ENCODE peak calls at places on chromosome 11, in four cellular contexts. P is AG09309, B is glutamatergic neuron, C is bronchial epithelial cell. O is an unnamed sample.
A peak's percentile ranks its signal among the peaks of the same experiment; 100 is the strongest.

GRCh38 chr11:32183512-32183911 is 92.6 kb downstream of the RCN1 start:
- DNase-seq in C (no peak), B (no peak), P (no peak), O (no peak)

GRCh38 chr11:111631666-111632039 is 29.4 kb downstream of the SIK2 start:
- DNase-seq in P (peak; percentile 63), C (no peak), B (no peak), O (no peak)

GRCh38 chr11:73762732-73763131 is 1.9 kb upstream of the RAB6A start:
- DNase-seq in P (no peak), B (no peak), C (no peak), O (no peak)

GRCh38 chr11:68040121-68040956 is 1.5 kb downstream of the TCIRG1 start:
- DNase-seq in C (peak; percentile 36), B (peak; percentile 72), P (no peak), O (peak; percentile 89)

GRCh38 chr11:3989251-3989650 is 105.3 kb upstream of the RRM1 start:
- DNase-seq in C (no peak), B (peak; percentile 31), P (no peak), O (no peak)

GRCh38 chr11:126543691-126544090 is 188.2 kb downstream of the ST3GAL4 start:
- DNase-seq in C (no peak), B (no peak), P (no peak), O (no peak)

GRCh38 chr11:10477690-10478046 is 22.6 kb downstream of the AMPD3 start:
- DNase-seq in P (no peak), C (no peak), B (no peak), O (no peak)

GRCh38 chr11:68974421-68975194 is 6.2 kb downstream of the MRGPRD start:
- DNase-seq in P (no peak), B (no peak), C (peak; percentile 20), O (peak; percentile 17)

GRCh38 chr11:8092587-8093424 is 11.8 kb downstream of the TUB start:
- DNase-seq in B (peak; percentile 67), C (peak; percentile 59), P (no peak), O (peak; percentile 49)

GRCh38 chr11:45779602-45780001 is 25.3 kb upstream of the SLC35C1 start:
- DNase-seq in P (no peak), B (no peak), C (no peak), O (no peak)

GRCh38 chr11:69841859-69842698 is 22.9 kb upstream of the FGF3 start:
- DNase-seq in P (no peak), B (no peak), C (no peak), O (no peak)

GRCh38 chr11:79413258-79413657 is 27.6 kb downstream of the TENM4 start:
- DNase-seq in P (peak; percentile 77), B (peak; percentile 86), C (peak; percentile 56), O (no peak)

GRCh38 chr11:100719809-100720221 is 32.7 kb downstream of the ARHGAP42 start:
- DNase-seq in C (peak; percentile 70), B (no peak), P (peak; percentile 69), O (no peak)

GRCh38 chr11:131486937-131487336 is 116.5 kb downstream of the NTM start:
- DNase-seq in C (no peak), P (no peak), B (no peak), O (no peak)

GRCh38 chr11:11016123-11016522 is 158.3 kb upstream of the ZBED5 start:
- DNase-seq in P (no peak), B (no peak), C (peak; percentile 40), O (no peak)

GRCh38 chr11:47249378-47249715 is 733 bp upstream of the ACP2 start:
- DNase-seq in P (no peak), C (no peak), B (no peak), O (no peak)

GRCh38 chr11:32416301-32416700 is 19.0 kb downstream of the WT1 start:
- DNase-seq in P (no peak), B (no peak), C (no peak), O (no peak)

GRCh38 chr11:20125927-20126326 is 34.3 kb downstream of the DBX1 start:
- DNase-seq in C (peak; percentile 64), P (no peak), B (no peak), O (no peak)

GRCh38 chr11:100467821-100468508 is 219.1 kb upstream of the ARHGAP42 start:
- DNase-seq in C (no peak), P (no peak), B (no peak), O (no peak)

GRCh38 chr11:99818991-99819390 is 798.2 kb downstream of the CNTN5 start:
- DNase-seq in C (no peak), P (no peak), B (no peak), O (no peak)

GRCh38 chr11:46722566-46723358 is 3.7 kb downstream of the F2 start:
- DNase-seq in P (no peak), B (no peak), C (no peak), O (no peak)

GRCh38 chr11:130451261-130452019 is 3.0 kb downstream of the ADAMTS15 start:
- DNase-seq in P (no peak), B (no peak), C (no peak), O (no peak)

GRCh38 chr11:19628018-19628417 is 84.6 kb upstream of the NAV2 start:
- DNase-seq in P (peak; percentile 64), B (no peak), C (peak; percentile 25), O (peak; percentile 30)

GRCh38 chr11:86623041-86623621 is 49.3 kb downstream of the ME3 start:
- DNase-seq in B (no peak), P (no peak), C (peak; percentile 98), O (no peak)

GRCh38 chr11:63553759-63554158 is 9.4 kb downstream of the PLAAT2 start:
- DNase-seq in P (no peak), C (no peak), B (no peak), O (no peak)

GRCh38 chr11:102239906-102240305 is 77.4 kb upstream of the BIRC3 start:
- DNase-seq in C (no peak), P (no peak), B (no peak), O (no peak)

GRCh38 chr11:120032766-120033390 is 105.0 kb downstream of the TRIM29 start:
- DNase-seq in B (no peak), C (no peak), P (no peak), O (no peak)

GRCh38 chr11:108278546-108278945 is 55.7 kb downstream of the ATM start:
- DNase-seq in C (no peak), B (peak; percentile 71), P (no peak), O (no peak)

GRCh38 chr11:82183346-82183745 is 550.3 kb downstream of the FAM181B start:
- DNase-seq in P (no peak), C (no peak), B (no peak), O (no peak)

GRCh38 chr11:83778598-83778997 is 492.4 kb upstream of the CCDC90B start:
- DNase-seq in P (no peak), B (no peak), C (peak; percentile 40), O (no peak)

GRCh38 chr11:66641834-66642233 is 3.3 kb downstream of the RBM4 start:
- DNase-seq in P (no peak), B (no peak), C (no peak), O (no peak)

GRCh38 chr11:128467610-128468041 is 119.7 kb downstream of the ETS1 start:
- DNase-seq in B (no peak), P (peak; percentile 92), C (peak; percentile 85), O (no peak)

DNA sequence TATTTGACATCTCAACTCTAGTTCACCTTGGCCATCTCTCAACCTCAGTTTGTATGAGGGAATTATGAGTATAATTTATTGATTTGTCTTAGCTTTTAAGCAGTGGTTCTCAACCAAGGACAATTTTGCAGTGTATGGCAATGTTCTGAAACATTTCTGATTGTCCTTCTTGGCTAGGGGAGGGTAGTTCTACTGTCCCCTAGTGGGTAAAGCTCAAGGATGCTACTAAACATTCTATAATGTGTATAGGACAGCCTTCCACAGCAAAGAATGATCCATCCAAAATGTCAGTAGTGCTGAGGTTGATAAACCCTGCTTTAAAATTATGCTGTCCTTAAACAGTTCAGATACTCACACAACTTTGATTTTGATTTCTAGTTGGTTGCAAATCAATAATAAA is 78.1 kb upstream of the ALKBH3 start:
- DNase-seq in P (no peak), B (no peak), C (no peak), O (no peak)
- TF ChIP-seq CTCF in P (peak; percentile 44), B (peak; percentile 32), C (peak; percentile 13), O (no peak)

GRCh38 chr11:34448223-34448994 is 9.7 kb downstream of the CAT start:
- DNase-seq in B (no peak), C (no peak), P (no peak), O (no peak)

GRCh38 chr11:34449013-34449412 is 10.3 kb downstream of the CAT start:
- DNase-seq in C (no peak), P (no peak), B (no peak), O (no peak)

GRCh38 chr11:34446389-34446788 is 7.7 kb downstream of the CAT start:
- DNase-seq in C (no peak), P (no peak), B (no peak), O (no peak)

GRCh38 chr11:34443136-34443535 is 4.4 kb downstream of the CAT start:
- DNase-seq in P (no peak), C (no peak), B (no peak), O (no peak)

GRCh38 chr11:34447044-34447443 is 8.3 kb downstream of the CAT start:
- DNase-seq in B (no peak), C (no peak), P (no peak), O (no peak)
- TF ChIP-seq CTCF in B (no peak), C (no peak), P (no peak), O (no peak)

GRCh38 chr11:34874202-34874601 is 42.0 kb downstream of the APIP start:
- DNase-seq in B (no peak), C (no peak), P (no peak), O (no peak)

GRCh38 chr11:34870548-34871209 is 45.5 kb downstream of the APIP start:
- DNase-seq in P (no peak), C (no peak), B (no peak), O (no peak)

GRCh38 chr11:34866375-34866774 is 49.8 kb downstream of the APIP start:
- DNase-seq in C (no peak), B (no peak), P (peak; percentile 59), O (peak; percentile 51)

GRCh38 chr11:34865261-34865660 is 50.9 kb downstream of the APIP start:
- DNase-seq in P (no peak), C (peak; percentile 29), B (no peak), O (no peak)

GRCh38 chr11:34869425-34869824 is 46.8 kb downstream of the APIP start:
- DNase-seq in B (no peak), C (no peak), P (no peak), O (no peak)
- TF ChIP-seq CTCF in B (peak; percentile 49), C (no peak), P (peak; percentile 13), O (no peak)

GRCh38 chr11:13114566-13115465 is 105.7 kb downstream of the RASSF10 start:
- DNase-seq in C (no peak), P (no peak), B (no peak), O (no peak)
- TF ChIP-seq CTCF in C (peak; percentile 50), P (no peak), B (no peak), O (no peak)

DNA sequence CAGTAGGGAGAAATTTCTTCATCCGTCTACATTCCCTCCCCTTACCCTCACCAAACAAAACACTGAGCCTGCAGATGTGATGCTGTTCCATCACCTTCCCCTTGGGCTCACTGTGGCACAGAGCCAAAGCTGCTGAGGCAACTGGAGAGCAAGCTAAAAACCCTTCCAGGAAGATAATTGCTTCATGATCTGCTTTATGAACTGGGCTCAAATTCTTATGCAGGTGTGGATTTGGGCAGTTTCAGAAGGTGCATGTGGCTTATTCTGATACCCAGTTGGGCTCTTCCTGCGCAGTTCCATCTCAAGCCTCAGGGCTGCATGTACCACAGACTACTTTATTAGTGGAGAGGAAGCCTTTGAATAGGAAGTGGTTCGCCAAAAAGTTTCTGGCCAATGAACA is 58.3 kb downstream of the AAMDC start:
- DNase-seq in C (no peak), B (no peak), P (no peak), O (no peak)
- TF ChIP-seq CTCF in C (no peak), B (no peak), P (peak; percentile 7), O (no peak)

O was measured in upper lobe of left lung.